ENCODE peak calls at places on chromosomes 3 and 15, in eight cellular contexts. K is endodermal cell, A is iris pigment epithelial cell, I is GM20000, C is A172, B is amygdala, P is NCI-H1436, S is HCT116. D is an unnamed sample.

GRCh38 chr3:151263126-151263525 is 15.2 kb downstream of the P2RY14 start:
- DNase-seq in I (no peak), B (no peak), S (no peak), P (no peak), K (no peak), C (no peak), A (peak; percentile 30), D (no peak)

GRCh38 chr3:187020376-187020775 is 90.0 kb downstream of the ST6GAL1 start:
- DNase-seq in A (no peak), C (no peak), I (no peak), K (no peak), B (no peak), S (no peak), P (no peak), D (no peak)

GRCh38 chr15:78374436-78375393 is 34.6 kb downstream of the CRABP1 start:
- DNase-seq in C (peak; percentile 77), B (no peak), I (no peak), P (no peak), A (no peak), K (no peak), S (peak; percentile 71), D (no peak)

GRCh38 chr3:172317984-172318383 is 130.3 kb downstream of the GHSR start:
- DNase-seq in K (no peak), C (peak; percentile 91), S (peak; percentile 46), B (no peak), I (peak; percentile 29), A (peak; percentile 89), P (no peak), D (no peak)

GRCh38 chr3:172402090-172402489 is 46.2 kb downstream of the GHSR start:
- DNase-seq in A (no peak), P (no peak), C (no peak), I (no peak), K (no peak), B (no peak), S (no peak), D (no peak)

GRCh38 chr15:90617171-90617570 is 87.4 kb downstream of the CRTC3 start:
- DNase-seq in B (no peak), S (no peak), P (no peak), C (no peak), A (no peak), I (no peak), K (no peak), D (no peak)

GRCh38 chr3:141550926-141551665 is 64.3 kb downstream of the RASA2 start:
- DNase-seq in B (no peak), A (no peak), C (no peak), K (no peak), S (no peak), P (no peak), I (no peak), D (no peak)

GRCh38 chr3:129892486-129892856 is 1.0 kb downstream of the TMCC1 start:
- DNase-seq in I (no peak), B (no peak), K (no peak), A (no peak), P (no peak), C (no peak), S (no peak), D (peak; percentile 29)

GRCh38 chr15:41691471-41691870 is 31.3 kb downstream of the MGA start:
- DNase-seq in P (no peak), K (no peak), S (no peak), B (no peak), I (no peak), C (no peak), A (peak; percentile 71), D (no peak)

GRCh38 chr3:42214565-42215283 is 51.3 kb downstream of the CCK start:
- DNase-seq in P (no peak), A (peak; percentile 35), S (no peak), C (peak; percentile 28), B (no peak), K (no peak), I (peak; percentile 73), D (no peak)

GRCh38 chr3:140555666-140556065 is 122.2 kb upstream of the TRIM42 start:
- DNase-seq in S (no peak), C (no peak), B (no peak), K (no peak), A (no peak), P (no peak), I (no peak), D (no peak)

GRCh38 chr15:32851619-32852416 is 134.0 kb downstream of the GREM1 start:
- DNase-seq in C (peak; percentile 62), P (no peak), K (no peak), I (no peak), B (no peak), A (peak; percentile 93), S (no peak), D (no peak)

GRCh38 chr3:198028718-198029117 is 68.7 kb downstream of the LMLN start:
- DNase-seq in K (no peak), S (no peak), A (peak; percentile 90), C (no peak), B (no peak), P (no peak), I (no peak), D (no peak)

GRCh38 chr3:159829056-159829995 is 159.3 kb upstream of the IL12A start:
- DNase-seq in K (no peak), B (no peak), I (no peak), S (peak; percentile 65), C (peak; percentile 66), P (peak; percentile 14), A (peak; percentile 59), D (no peak)

GRCh38 chr15:57522148-57522547 is 69.6 kb upstream of the MYZAP start:
- DNase-seq in S (no peak), P (no peak), C (no peak), B (no peak), K (no peak), A (no peak), I (no peak), D (no peak)

GRCh38 chr3:139472380-139473010 is 3.8 kb downstream of the RBP2 start:
- DNase-seq in I (no peak), B (no peak), S (no peak), A (no peak), K (no peak), P (no peak), C (no peak), D (no peak)

GRCh38 chr3:109563149-109563548 is 225.8 kb upstream of the DPPA4 start:
- DNase-seq in K (no peak), P (no peak), I (no peak), C (no peak), A (no peak), B (no peak), S (no peak), D (no peak)

GRCh38 chr15:72155021-72155621 is 36.9 kb downstream of the SENP8 start:
- DNase-seq in P (peak; percentile 15), B (no peak), S (no peak), I (no peak), C (peak; percentile 18), K (peak; percentile 54), A (peak; percentile 5), D (no peak)

GRCh38 chr3:21754839-21755238 is 3.8 kb upstream of the ZNF385D start:
- DNase-seq in K (no peak), I (no peak), B (no peak), P (no peak), S (no peak), A (no peak), C (no peak), D (no peak)

GRCh38 chr3:179526989-179527391 is 35.7 kb upstream of the ACTL6A start:
- DNase-seq in A (peak; percentile 79), K (peak; percentile 79), S (no peak), B (no peak), C (peak; percentile 79), P (no peak), I (no peak), D (peak; percentile 25)

GRCh38 chr3:127455541-127456450 is 134.7 kb downstream of the TPRA1 start:
- DNase-seq in I (peak; percentile 93), B (peak; percentile 19), C (peak; percentile 45), P (peak; percentile 77), A (peak; percentile 42), S (peak; percentile 34), K (peak; percentile 98), D (peak; percentile 80)

D was measured in frontal cortex.